ENCODE peak calls at places on chromosome 13, in seven cellular contexts. Z is transverse colon, F is K562, V is HCT116, W is GM12891, P is upper lobe of left lung, K is stomach. D is an unnamed sample.

GRCh38 chr13:52955505-52955904 is 73.1 kb upstream of the OLFM4 start:
- DNase-seq in Z (no peak), F (no peak), V (no peak), W (no peak), P (no peak), K (no peak), D (no peak)

GRCh38 chr13:40336228-40337221 is 329.9 kb downstream of the FOXO1 start:
- DNase-seq in Z (no peak), F (no peak), V (no peak), W (no peak), P (no peak), K (peak; percentile 43), D (no peak)

GRCh38 chr13:36531746-36532486 is 99.6 kb downstream of the CCNA1 start:
- DNase-seq in Z (no peak), F (no peak), V (no peak), W (no peak), P (peak; percentile 38), K (no peak), D (no peak)

GRCh38 chr13:110015253-110015652 is 228.9 kb upstream of the IRS2 start:
- DNase-seq in Z (no peak), F (no peak), V (no peak), W (no peak), P (no peak), K (peak; percentile 71), D (no peak)

GRCh38 chr13:44413095-44413494 is 39.5 kb downstream of the SERP2 start:
- DNase-seq in Z (no peak), F (no peak), V (no peak), W (no peak), P (no peak), K (no peak), D (no peak)

GRCh38 chr13:41496420-41497234 is 39.3 kb downstream of the RGCC start:
- DNase-seq in Z (no peak), F (no peak), V (no peak), W (no peak), P (no peak), K (no peak), D (no peak)

GRCh38 chr13:27276188-27276587 is 5.6 kb downstream of the RASL11A start:
- DNase-seq in Z (no peak), F (no peak), V (no peak), W (no peak), P (no peak), K (no peak), D (no peak)

GRCh38 chr13:98834254-98834960 is 81.9 kb upstream of the SLC15A1 start:
- DNase-seq in Z (no peak), F (no peak), V (no peak), W (no peak), P (no peak), K (no peak), D (no peak)

GRCh38 chr13:85665286-85665685 is 133.9 kb downstream of the SLITRK6 start:
- DNase-seq in Z (no peak), F (no peak), V (no peak), W (no peak), P (no peak), K (no peak), D (no peak)

GRCh38 chr13:24784319-24784718 is 20.4 kb downstream of the RNF17 start:
- DNase-seq in Z (no peak), F (no peak), V (no peak), W (no peak), P (no peak), K (no peak), D (no peak)

GRCh38 chr13:112730157-112730671 is 40.4 kb downstream of the ATP11A start:
- DNase-seq in Z (no peak), F (no peak), V (no peak), W (no peak), P (no peak), K (peak; percentile 15), D (no peak)

GRCh38 chr13:80399340-80400163 is 58.6 kb upstream of the SPRY2 start:
- DNase-seq in Z (peak; percentile 23), F (no peak), V (no peak), W (no peak), P (peak; percentile 80), K (peak; percentile 76), D (no peak)

GRCh38 chr13:46149272-46150133 is 32.5 kb downstream of the LCP1 start:
- DNase-seq in Z (no peak), F (no peak), V (no peak), W (no peak), P (no peak), K (no peak), D (no peak)

GRCh38 chr13:76570485-76570884 is 315.7 kb downstream of the KCTD12 start:
- DNase-seq in Z (no peak), F (no peak), V (no peak), W (no peak), P (no peak), K (no peak), D (no peak)

GRCh38 chr13:99634672-99635071 is 133.4 kb downstream of the TM9SF2 start:
- DNase-seq in Z (no peak), F (no peak), V (no peak), W (no peak), P (no peak), K (no peak), D (no peak)

GRCh38 chr13:75319244-75319643 is 162.7 kb downstream of the TBC1D4 start:
- DNase-seq in Z (no peak), F (no peak), V (no peak), W (no peak), P (no peak), K (no peak), D (no peak)

GRCh38 chr13:113907637-113908617 is 44.1 kb upstream of the GAS6 start:
- DNase-seq in Z (peak; percentile 36), F (no peak), V (no peak), W (no peak), P (peak; percentile 18), K (peak; percentile 25), D (no peak)

GRCh38 chr13:67095621-67096020 is 134.5 kb downstream of the PCDH9 start:
- DNase-seq in Z (no peak), F (no peak), V (no peak), W (no peak), P (no peak), K (no peak), D (no peak)

GRCh38 chr13:59374720-59375119 is 789.0 kb downstream of the DIAPH3 start:
- DNase-seq in Z (no peak), F (no peak), V (no peak), W (no peak), P (no peak), K (no peak), D (no peak)

GRCh38 chr13:110913322-110913721 is 1.5 kb downstream of the ANKRD10 start:
- DNase-seq in Z (peak; percentile 76), F (no peak), V (no peak), W (no peak), P (peak; percentile 56), K (peak; percentile 33), D (no peak)

GRCh38 chr13:94886191-94886590 is 173.8 kb upstream of the SOX21 start:
- DNase-seq in Z (no peak), F (no peak), V (no peak), W (no peak), P (no peak), K (no peak), D (no peak)

DNA sequence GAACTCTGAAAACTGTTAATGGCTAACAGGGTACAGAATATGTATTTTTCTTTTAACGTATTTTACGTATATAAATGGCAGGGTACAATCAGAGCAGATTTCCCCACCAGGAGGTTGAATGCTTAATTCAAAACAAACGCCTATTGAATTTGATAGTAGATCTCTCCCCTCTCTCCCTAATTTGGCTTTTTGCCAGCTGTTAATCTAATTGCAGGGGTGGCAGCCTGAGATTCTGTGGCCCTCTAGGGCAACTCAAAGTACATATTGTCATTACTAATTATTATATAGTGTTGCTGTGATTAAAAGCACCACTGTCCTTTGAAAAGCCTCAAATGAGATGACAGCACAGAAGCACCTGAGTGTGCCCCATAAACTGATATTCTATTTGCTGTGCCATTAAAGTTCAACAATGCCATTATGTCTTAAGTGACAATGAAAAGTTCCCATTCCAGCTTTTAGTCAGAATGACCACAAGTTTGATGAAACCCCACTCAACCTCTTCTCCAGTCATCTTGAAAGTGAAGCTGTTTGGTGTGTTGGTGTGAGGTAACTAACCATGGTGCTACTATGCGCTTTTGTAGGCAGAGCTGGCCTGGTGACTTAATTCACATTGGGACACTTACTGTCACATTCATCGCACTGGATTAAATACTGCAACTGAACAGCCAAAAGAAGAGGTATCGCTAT is 351.4 kb downstream of the KCNRG start:
- DNase-seq in Z (no peak), F (no peak), V (no peak), W (no peak), P (no peak), K (no peak), D (no peak)
- TF ChIP-seq POLR2AphosphoS5 in Z (no peak), F (no peak), V (no peak), W (no peak), P (no peak), K (no peak), D (no peak)

DNA sequence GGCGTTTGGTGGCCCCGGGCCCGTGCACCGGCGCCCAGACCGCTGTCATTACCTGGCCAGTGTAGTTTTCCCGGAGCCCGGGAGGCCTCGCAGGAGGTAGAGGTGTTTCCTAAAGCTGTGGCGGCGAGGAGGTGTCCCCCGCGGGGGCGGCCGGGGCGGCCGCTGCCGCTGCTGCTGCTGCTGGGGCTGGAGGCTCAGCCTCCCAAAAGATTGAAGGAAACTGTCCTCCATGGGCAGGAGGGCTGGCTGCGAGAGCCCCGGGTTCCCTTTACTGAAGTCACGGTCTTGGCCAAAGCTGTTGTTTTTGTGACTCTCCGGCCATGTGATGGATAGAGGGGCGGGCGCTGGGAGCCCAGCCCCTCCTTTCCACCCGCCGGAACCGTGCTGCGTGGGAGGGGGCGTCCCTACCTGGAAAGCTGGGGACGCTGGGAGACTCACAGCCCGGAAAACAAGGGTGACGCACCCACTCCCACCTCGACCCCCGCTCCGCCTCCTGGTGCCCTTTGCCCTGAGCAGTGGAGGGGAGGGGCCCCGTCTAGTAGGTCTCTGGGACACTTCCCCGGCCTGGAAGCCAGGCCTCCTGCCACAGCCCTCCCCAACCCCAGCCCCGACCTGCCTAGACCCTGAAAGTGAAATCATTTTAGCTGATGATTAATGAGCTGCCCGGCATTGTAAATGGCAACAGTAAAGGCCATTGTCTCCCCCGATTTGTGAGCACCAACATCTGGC is at the start of gene N4BP2L1:
- DNase-seq in Z (peak; percentile 85), F (no peak), V (no peak), W (peak; percentile 50), P (peak; percentile 89), K (peak; percentile 71), D (peak; percentile 56)
- TF ChIP-seq POLR2A in Z (peak; percentile 87), F (no peak), V (no peak), W (peak; percentile 83), P (peak; percentile 95), K (no peak), D (peak; percentile 86)

DNA sequence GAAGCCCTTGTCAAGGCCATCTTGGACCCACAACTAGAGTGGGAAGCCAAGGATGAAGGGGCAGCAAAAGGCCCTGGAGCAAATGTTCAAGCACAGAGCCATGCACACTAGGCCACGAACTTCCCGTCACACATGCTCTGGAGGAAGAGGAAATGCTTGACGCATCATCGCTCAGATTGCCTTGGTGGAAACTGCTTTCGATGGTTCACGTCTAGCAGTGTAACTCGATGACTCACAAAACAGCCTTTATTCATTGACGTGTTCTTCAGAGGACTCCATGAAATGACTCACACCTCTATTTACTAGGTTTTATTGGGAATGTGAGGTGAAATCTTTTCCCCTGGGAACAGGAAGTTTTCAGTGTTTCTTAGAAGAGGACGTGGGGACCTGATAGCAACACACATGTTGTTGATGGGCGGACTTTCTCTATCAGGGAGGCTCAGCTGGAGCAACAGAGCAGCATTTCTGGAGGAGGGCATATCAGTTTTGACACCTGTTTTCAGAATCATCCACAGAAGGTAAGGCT is 79.8 kb upstream of the FLT1 start:
- DNase-seq in Z (peak; percentile 46), F (peak; percentile 77), V (peak; percentile 95), W (no peak), P (peak; percentile 67), K (no peak), D (no peak)
- TF ChIP-seq POLR2AphosphoS5 in Z (peak; percentile 8), F (peak; percentile 90), V (peak; percentile 48), W (no peak), P (peak; percentile 78), K (no peak), D (no peak)

GRCh38 chr13:60396783-60397692 is at the start of gene TDRD3:
- DNase-seq in Z (peak; percentile 86), F (peak; percentile 75), V (peak; percentile 76), W (peak; percentile 66), P (peak; percentile 82), K (peak; percentile 80), D (peak; percentile 50)
- TF ChIP-seq POLR2A in Z (peak; percentile 67), F (peak; percentile 78), V (no peak), W (peak; percentile 70), P (peak; percentile 55), K (no peak), D (peak; percentile 65)

D was measured in GM12892.